ENCODE peak calls at places on chromosomes 16 and 17, in seven cellular contexts. G is astrocyte of the cerebellum, C is BE2C, F is nephron progenitor cell, K is endodermal cell, Z is mesothelial cell of epicardium, T is endothelial cell. N is an unnamed sample.

GRCh38 chr17:82358467-82359350 is at the start of gene TEX19:
- DNase-seq in G (no peak), C (peak; percentile 53), F (no peak), K (peak; percentile 68), Z (no peak), T (no peak), N (no peak)

GRCh38 chr17:4901648-4902344 is 1.1 kb downstream of the CHRNE start:
- DNase-seq in G (no peak), C (no peak), F (no peak), K (peak; percentile 51), Z (no peak), T (no peak), N (no peak)

GRCh38 chr16:2364638-2365210 is 24.2 kb upstream of the ABCA3 start:
- DNase-seq in G (no peak), C (no peak), F (no peak), K (no peak), Z (no peak), T (no peak), N (no peak)

GRCh38 chr16:28538733-28539596 is at the start of gene NUPR1:
- DNase-seq in G (peak; percentile 95), C (no peak), F (no peak), K (peak; percentile 52), Z (peak; percentile 48), T (no peak), N (peak; percentile 93)

GRCh38 chr17:58337600-58338453 is 9.2 kb upstream of the TSPOAP1 start:
- DNase-seq in G (peak; percentile 33), C (peak; percentile 76), F (peak; percentile 68), K (peak; percentile 95), Z (no peak), T (peak; percentile 45), N (no peak)

GRCh38 chr17:64174686-64175456 is 44.9 kb upstream of the ERN1 start:
- DNase-seq in G (no peak), C (no peak), F (no peak), K (peak; percentile 36), Z (no peak), T (no peak), N (no peak)

GRCh38 chr17:82571855-82572254 is 52.3 kb downstream of the FOXK2 start:
- DNase-seq in G (no peak), C (no peak), F (no peak), K (no peak), Z (no peak), T (no peak), N (no peak)

GRCh38 chr16:49472598-49472997 is 99.0 kb downstream of the C16orf78 start:
- DNase-seq in G (no peak), C (no peak), F (no peak), K (peak; percentile 53), Z (no peak), T (no peak), N (peak; percentile 82)

GRCh38 chr17:43928606-43929005 is 13.7 kb downstream of the PPY start:
- DNase-seq in G (no peak), C (no peak), F (no peak), K (no peak), Z (no peak), T (no peak), N (no peak)

GRCh38 chr16:88390760-88391496 is 8.2 kb downstream of the ZNF469 start:
- DNase-seq in G (no peak), C (no peak), F (no peak), K (no peak), Z (no peak), T (no peak), N (no peak)

GRCh38 chr17:50688168-50688719 is 19.5 kb downstream of the ANKRD40 start:
- DNase-seq in G (no peak), C (peak; percentile 2), F (no peak), K (no peak), Z (no peak), T (no peak), N (no peak)

GRCh38 chr17:49703557-49704277 is 4.0 kb downstream of the SLC35B1 start:
- DNase-seq in G (peak; percentile 40), C (peak; percentile 30), F (peak; percentile 18), K (peak; percentile 83), Z (no peak), T (no peak), N (no peak)

GRCh38 chr16:14024300-14024699 is 46.8 kb upstream of the MRTFB start:
- DNase-seq in G (no peak), C (no peak), F (no peak), K (no peak), Z (no peak), T (no peak), N (no peak)

GRCh38 chr16:85258616-85259015 is 146.3 kb upstream of the CIBAR2 start:
- DNase-seq in G (no peak), C (no peak), F (peak; percentile 36), K (no peak), Z (no peak), T (no peak), N (no peak)

GRCh38 chr17:79695293-79696158 is 35.2 kb upstream of the ENPP7 start:
- DNase-seq in G (peak; percentile 79), C (no peak), F (no peak), K (no peak), Z (no peak), T (no peak), N (peak; percentile 90)

GRCh38 chr16:20774703-20775362 is 11.0 kb downstream of the ACSM3 start:
- DNase-seq in G (no peak), C (peak; percentile 79), F (peak; percentile 66), K (peak; percentile 97), Z (no peak), T (peak; percentile 87), N (no peak)

GRCh38 chr16:80684906-80685305 is 119.5 kb downstream of the CDYL2 start:
- DNase-seq in G (no peak), C (no peak), F (no peak), K (no peak), Z (no peak), T (no peak), N (peak; percentile 62)

GRCh38 chr17:82062984-82063368 is 2.6 kb downstream of the DUS1L start:
- DNase-seq in G (no peak), C (no peak), F (no peak), K (no peak), Z (no peak), T (no peak), N (no peak)

DNA sequence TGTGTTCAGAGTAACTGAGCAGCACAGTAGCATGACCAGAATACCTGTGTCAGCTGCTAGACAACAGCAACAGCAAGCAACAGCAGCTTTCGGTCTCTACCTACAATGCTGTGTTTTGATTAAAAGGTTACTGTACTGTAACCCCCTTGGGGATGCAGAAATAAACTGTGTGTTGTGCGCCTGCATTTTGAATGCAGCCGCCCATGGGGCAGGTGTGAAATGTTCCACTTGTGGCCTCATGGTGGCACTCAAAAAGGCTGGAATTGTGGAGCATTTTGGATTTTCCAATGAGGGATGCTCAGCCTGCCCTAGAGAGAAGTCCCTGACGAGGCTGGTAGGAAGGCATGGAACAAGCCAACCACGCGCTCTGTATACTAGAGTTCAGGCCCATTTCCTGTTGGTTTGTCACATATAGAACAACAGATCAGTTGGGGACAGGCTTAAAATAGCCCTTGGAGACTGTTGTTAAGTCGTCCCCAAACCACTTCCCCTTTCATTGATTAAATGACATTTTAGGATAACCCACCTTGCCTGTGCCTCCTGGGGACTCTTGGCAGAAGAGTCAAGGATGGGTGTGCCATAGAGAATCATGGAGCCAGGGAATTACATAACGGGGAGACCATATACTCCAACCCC is 27.1 kb downstream of the SCPEP1 start:
- DNase-seq in G (no peak), C (no peak), F (no peak), K (peak; percentile 67), Z (no peak), T (no peak), N (no peak)
- TF ChIP-seq CTCF in G (peak; percentile 30), C (peak; percentile 31), F (peak; percentile 17), K (peak; percentile 66), Z (no peak), T (peak; percentile 42), N (peak; percentile 11)

GRCh38 chr16:66717112-66717675 is 20.7 kb upstream of the CMTM4 start:
- DNase-seq in G (peak; percentile 22), C (peak; percentile 77), F (peak; percentile 42), K (peak; percentile 85), Z (no peak), T (peak; percentile 58), N (no peak)
- TF ChIP-seq CTCF in G (peak; percentile 64), C (peak; percentile 87), F (peak; percentile 42), K (peak; percentile 77), Z (no peak), T (peak; percentile 19), N (peak; percentile 43)

DNA sequence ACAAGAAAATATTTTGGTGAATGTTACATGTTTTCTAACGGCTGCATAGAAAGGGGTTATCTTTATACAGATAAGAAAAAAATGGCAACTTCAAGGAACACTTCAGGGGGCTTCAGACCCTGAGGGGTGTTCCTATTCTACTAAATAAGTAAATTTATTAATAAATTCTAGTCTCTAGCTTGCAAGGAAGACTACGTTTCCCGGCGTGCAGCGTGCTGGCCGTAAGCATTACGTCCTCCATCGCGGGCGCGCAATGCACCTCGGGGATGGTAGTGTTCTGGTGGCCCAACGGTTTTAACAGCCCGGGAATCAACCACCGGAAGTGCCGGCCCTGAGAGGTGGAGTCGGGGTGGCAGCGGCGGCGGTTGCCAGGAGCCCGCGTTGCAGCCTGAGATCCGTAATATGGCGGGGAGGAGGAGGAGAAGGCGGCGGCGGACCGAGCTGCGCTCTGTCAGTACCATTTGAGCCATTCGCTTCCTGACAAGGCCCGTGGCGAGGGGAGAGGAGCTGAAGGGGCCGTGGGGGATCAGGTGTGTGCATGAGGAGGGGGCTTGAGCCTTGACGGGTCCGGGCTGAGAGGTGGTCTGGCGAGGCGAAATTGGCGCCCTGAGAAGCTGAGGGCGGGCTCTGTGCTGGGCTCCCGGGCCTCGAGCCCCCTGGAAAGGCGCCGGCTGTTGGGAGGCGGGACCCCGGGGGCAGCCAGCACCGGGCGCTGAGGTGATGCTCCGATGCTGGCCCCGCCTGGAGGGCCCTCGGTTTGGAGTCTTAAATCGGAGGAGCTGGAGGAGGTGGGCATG is at the start of gene CCP110:
- DNase-seq in G (peak; percentile 92), C (peak; percentile 98), F (peak; percentile 90), K (peak; percentile 98), Z (peak; percentile 84), T (peak; percentile 89), N (peak; percentile 98)
- TF ChIP-seq CTCF in G (no peak), C (no peak), F (no peak), K (no peak), Z (no peak), T (no peak), N (no peak)

GRCh38 chr16:51124896-51125295 is 26.2 kb downstream of the SALL1 start:
- DNase-seq in G (no peak), C (no peak), F (no peak), K (no peak), Z (no peak), T (no peak), N (no peak)
- TF ChIP-seq CTCF in G (no peak), C (no peak), F (no peak), K (peak; percentile 33), Z (no peak), T (no peak), N (no peak)

N was measured in osteocyte.